ENCODE peak calls at places on chromosomes 7 and 10, in ten cellular contexts. Z, B, R, S, X, K, G, E, O and M are unnamed samples.

GRCh38 chr7:70568674-70569334 is 563.1 kb upstream of the GALNT17 start:
- DNase-seq in O (peak), K (no peak), G (no peak), R (no peak), E (peak), Z (no peak), S (no peak), B (no peak), X (peak), M (no peak)

GRCh38 chr7:18434171-18434570 is 61.4 kb upstream of the HDAC9 start:
- DNase-seq in E (no peak), G (no peak), K (no peak), X (no peak), S (no peak), R (no peak), O (no peak), Z (no peak), B (no peak), M (no peak)

GRCh38 chr10:77173615-77174461 is 463.8 kb downstream of the KCNMA1 start:
- DNase-seq in B (peak), S (peak), Z (peak), O (peak), R (peak), K (peak), E (peak), G (peak), X (peak), M (no peak)

GRCh38 chr7:98470131-98470985 is 69.5 kb upstream of the BAIAP2L1 start:
- DNase-seq in O (no peak), B (no peak), Z (no peak), S (peak), G (peak), K (no peak), E (no peak), X (peak), R (no peak), M (no peak)

GRCh38 chr10:122141821-122142651 is 129.1 kb upstream of the BTBD16 start:
- DNase-seq in R (peak), X (no peak), Z (no peak), G (no peak), S (no peak), O (peak), E (peak), B (peak), K (no peak), M (no peak)

GRCh38 chr7:108454674-108455523 is 1.3 kb downstream of the NRCAM start:
- DNase-seq in R (peak), K (no peak), G (peak), X (no peak), S (peak), O (peak), E (no peak), Z (peak), B (peak), M (no peak)

GRCh38 chr10:13158401-13158800 is 3.0 kb upstream of the MCM10 start:
- DNase-seq in O (no peak), X (no peak), S (no peak), Z (no peak), E (no peak), B (peak), K (peak), R (no peak), G (no peak), M (no peak)

GRCh38 chr10:30155401-30155800 is 96.0 kb upstream of the JCAD start:
- DNase-seq in R (no peak), O (peak), K (no peak), Z (no peak), S (no peak), E (no peak), G (no peak), B (no peak), X (no peak), M (no peak)

GRCh38 chr10:124230586-124231187 is 137.3 kb upstream of the CHST15 start:
- DNase-seq in R (no peak), K (no peak), X (no peak), S (no peak), O (no peak), G (no peak), B (no peak), Z (no peak), E (no peak), M (no peak)

GRCh38 chr7:34354906-34355305 is 303.1 kb upstream of the NPSR1 start:
- DNase-seq in B (no peak), R (no peak), O (peak), X (no peak), E (no peak), Z (no peak), S (no peak), G (no peak), K (no peak), M (no peak)

GRCh38 chr7:14900051-14900450 is 2.5 kb downstream of the DGKB start:
- DNase-seq in S (no peak), Z (no peak), G (no peak), O (no peak), K (no peak), E (no peak), B (no peak), R (peak), X (no peak), M (no peak)
- H3K27ac ChIP-seq in S (no peak), Z (no peak), G (no peak), O (no peak), K (no peak), E (no peak), B (no peak), R (no peak), X (no peak), M (no peak)

GRCh38 chr10:17209302-17209701 is 7.8 kb upstream of the TRDMT1 start:
- DNase-seq in Z (no peak), O (no peak), X (no peak), G (no peak), B (no peak), R (no peak), K (no peak), S (no peak), E (no peak), M (no peak)

GRCh38 chr10:17206210-17206709 is 4.8 kb upstream of the TRDMT1 start:
- DNase-seq in E (no peak), B (no peak), R (peak), O (peak), G (peak), K (no peak), X (no peak), S (no peak), Z (peak), M (no peak)

GRCh38 chr10:17212802-17213204 is 11.3 kb upstream of the TRDMT1 start:
- DNase-seq in O (no peak), K (no peak), E (no peak), B (no peak), R (no peak), X (no peak), G (no peak), Z (no peak), S (no peak), M (no peak)

GRCh38 chr10:17210361-17210760 is 8.9 kb upstream of the TRDMT1 start:
- DNase-seq in G (no peak), R (no peak), O (peak), Z (no peak), B (no peak), K (no peak), S (no peak), E (no peak), X (no peak), M (no peak)

GRCh38 chr10:17209931-17210330 is 8.5 kb upstream of the TRDMT1 start:
- DNase-seq in O (peak), K (no peak), S (no peak), E (no peak), X (no peak), Z (no peak), R (no peak), G (no peak), B (no peak), M (no peak)
- H3K27ac ChIP-seq in O (peak), K (no peak), S (no peak), E (no peak), X (no peak), Z (no peak), R (peak), G (no peak), B (no peak), M (no peak)

GRCh38 chr7:130923930-130924329 is 189.9 kb upstream of the KLF14 start:
- DNase-seq in S (no peak), O (no peak), R (no peak), X (no peak), G (no peak), E (no peak), K (no peak), B (no peak), Z (no peak), M (no peak)

GRCh38 chr7:130927564-130927963 is 193.6 kb upstream of the KLF14 start:
- DNase-seq in K (no peak), Z (no peak), O (no peak), G (no peak), R (no peak), S (no peak), X (no peak), E (no peak), B (no peak), M (no peak)

GRCh38 chr7:130927062-130927461 is 193.1 kb upstream of the KLF14 start:
- DNase-seq in B (no peak), G (no peak), O (no peak), X (no peak), S (no peak), R (no peak), Z (no peak), E (no peak), K (no peak), M (no peak)

GRCh38 chr7:130925136-130925794 is 191.3 kb upstream of the KLF14 start:
- DNase-seq in B (no peak), Z (no peak), R (no peak), O (no peak), G (peak), S (no peak), E (no peak), X (no peak), K (no peak), M (no peak)

DNA sequence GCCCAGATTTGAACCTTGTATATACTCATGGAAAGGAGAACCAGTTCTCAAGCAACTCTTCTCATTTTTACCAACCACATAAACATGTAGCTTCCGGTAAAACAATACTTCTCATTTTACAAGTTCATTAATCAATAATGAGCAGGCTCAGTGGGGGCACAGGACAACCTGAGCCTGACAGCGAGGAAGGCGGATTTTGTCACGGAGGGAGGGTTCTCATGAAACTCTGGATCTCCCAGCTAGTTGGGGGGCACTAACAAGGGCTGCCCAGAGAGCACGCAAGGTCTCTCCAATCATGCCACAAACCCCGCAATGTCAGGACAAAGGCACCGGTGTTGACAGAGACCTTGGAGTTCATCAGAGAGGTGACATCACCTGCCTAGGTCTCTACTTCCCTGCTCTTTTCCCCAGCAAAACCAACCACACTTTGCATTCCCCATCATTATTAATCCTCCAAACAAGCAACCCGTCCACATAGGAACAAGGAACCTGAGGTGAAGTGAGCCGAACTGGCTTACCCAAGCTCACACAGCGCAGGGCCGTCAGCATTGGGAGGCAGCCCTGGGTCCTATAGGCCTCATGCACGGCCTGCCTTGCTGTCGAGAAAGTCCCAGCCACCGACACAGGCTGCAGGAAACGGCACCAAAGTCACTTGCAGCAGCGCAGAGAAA is 192.1 kb upstream of the KLF14 start:
- DNase-seq in E (no peak), K (peak), R (no peak), X (no peak), Z (no peak), S (no peak), B (peak), O (no peak), G (no peak), M (no peak)
- H3K27ac ChIP-seq in E (peak), K (no peak), R (no peak), X (peak), Z (peak), S (peak), B (peak), O (no peak), G (peak), M (peak)

DNA sequence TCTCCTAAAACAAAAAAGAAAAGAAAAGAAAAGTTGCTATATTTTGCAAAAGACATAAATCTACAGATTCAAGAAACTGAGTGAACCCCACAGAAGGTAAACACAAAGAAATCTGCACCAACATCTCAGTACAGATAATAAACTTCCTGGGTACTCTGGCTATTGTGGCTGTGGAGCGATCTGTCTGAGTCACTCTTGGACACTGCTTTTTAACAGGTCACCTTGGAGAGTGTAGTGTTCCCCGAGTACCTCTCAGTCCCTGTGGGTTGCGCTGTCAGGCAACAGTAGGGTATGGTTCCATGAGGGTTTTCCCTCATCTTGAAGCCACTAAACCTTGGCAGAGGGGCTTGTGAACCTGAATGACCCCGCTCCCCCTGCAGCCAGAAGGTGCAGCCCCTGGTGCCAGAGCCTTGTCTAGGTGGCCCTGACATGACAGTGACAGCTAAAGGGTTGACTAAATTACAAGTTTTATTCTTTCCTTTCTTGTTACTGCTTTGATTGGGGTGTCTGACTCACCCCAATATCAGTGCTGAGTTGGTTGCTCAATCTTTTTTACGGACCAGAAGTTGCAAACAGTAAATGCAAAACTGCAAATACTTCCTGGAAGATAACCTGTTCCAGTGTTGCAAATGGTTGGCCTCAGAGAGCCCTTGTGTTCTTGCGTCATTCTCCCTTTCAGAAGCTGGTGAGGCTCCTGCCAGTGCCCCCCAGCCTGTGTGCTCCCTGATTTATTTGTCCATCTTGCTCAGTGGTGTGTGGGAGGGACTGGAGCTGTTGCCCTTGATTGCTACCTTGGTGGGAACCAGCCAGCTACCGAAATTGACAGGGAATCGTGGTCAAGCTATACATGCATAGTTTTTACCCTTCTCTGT is 30.6 kb downstream of the POR start:
- DNase-seq in X (peak), O (peak), R (peak), K (no peak), S (no peak), Z (no peak), E (peak), G (peak), B (no peak), M (peak)
- H3K27ac ChIP-seq in X (peak), O (no peak), R (no peak), K (no peak), S (peak), Z (no peak), E (peak), G (peak), B (no peak), M (peak)

DNA sequence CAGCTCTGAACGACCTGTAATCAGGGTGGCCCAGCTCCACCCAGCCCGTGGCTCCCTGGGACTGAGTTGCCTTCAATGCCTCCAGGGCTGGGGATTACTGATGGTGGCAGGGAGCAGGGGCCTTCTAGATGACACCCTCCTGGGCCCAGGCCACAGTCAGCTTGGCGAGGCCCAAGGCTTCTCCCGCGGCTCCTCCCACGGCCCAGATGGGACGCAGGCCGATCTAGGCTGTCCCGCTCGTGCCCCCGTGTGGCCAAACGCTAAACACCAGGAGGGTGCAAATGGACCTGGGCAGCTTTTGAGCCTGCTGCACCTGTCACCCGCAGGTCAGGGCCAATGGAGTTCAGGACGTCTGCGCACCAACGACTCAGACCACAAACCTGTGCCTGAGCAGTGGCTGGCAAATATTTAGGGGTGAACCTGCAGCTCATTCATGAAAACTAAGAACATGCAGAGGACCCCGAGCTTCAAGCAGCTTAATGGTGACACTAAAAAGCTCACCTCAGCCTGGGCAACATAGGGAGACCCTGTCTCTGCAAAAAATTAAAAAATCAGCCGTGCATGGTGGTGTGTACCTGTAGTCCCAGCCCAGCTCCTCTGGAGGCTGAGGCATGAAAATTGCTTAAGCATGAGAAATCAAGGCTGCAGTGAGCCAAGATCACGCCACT is 43.2 kb downstream of the ASB13 start:
- DNase-seq in E (peak), Z (peak), O (peak), R (peak), X (peak), S (peak), K (peak), G (peak), B (peak), M (peak)
- H3K27ac ChIP-seq in E (no peak), Z (no peak), O (no peak), R (peak), X (peak), S (no peak), K (no peak), G (peak), B (no peak), M (peak)

GRCh38 chr10:119025776-119026175 is 3.7 kb upstream of the NANOS1 start:
- DNase-seq in G (no peak), X (peak), S (no peak), O (no peak), K (no peak), Z (no peak), E (no peak), R (no peak), B (no peak), M (no peak)
- H3K27ac ChIP-seq in G (peak), X (peak), S (peak), O (no peak), K (no peak), Z (no peak), E (peak), R (no peak), B (no peak), M (no peak)